ENCODE peak calls at places on chromosomes 3 and 15, in four cellular contexts. A is pancreas; F is astrocyte of the spinal cord; V is CD8-positive, alpha-beta memory T cell. T is an unnamed sample.

GRCh38 chr15:39887832-39888231 is 32.2 kb downstream of the GPR176 start:
- DNase-seq in F (peak; percentile 69), A (no peak), V (no peak), T (no peak)

GRCh38 chr15:91871138-91871537 is 17.6 kb downstream of the SLCO3A1 start:
- DNase-seq in V (no peak), F (no peak), A (no peak), T (no peak)

GRCh38 chr3:119294889-119295769 is 946 bp downstream of the ARHGAP31 start:
- DNase-seq in V (peak; percentile 45), A (no peak), F (peak; percentile 64), T (peak; percentile 61)

GRCh38 chr3:126113733-126114132 is 29.8 kb upstream of the SLC41A3 start:
- DNase-seq in V (no peak), A (no peak), F (no peak), T (no peak)

GRCh38 chr15:45637552-45638033 is 2.8 kb downstream of the SQOR start:
- DNase-seq in A (no peak), F (peak; percentile 86), V (peak; percentile 16), T (peak; percentile 73)

GRCh38 chr3:31466016-31466415 is 66.7 kb upstream of the STT3B start:
- DNase-seq in F (peak; percentile 10), A (no peak), V (no peak), T (no peak)

GRCh38 chr3:164278550-164278949 is 799.7 kb downstream of the SI start:
- DNase-seq in A (no peak), V (no peak), F (no peak), T (no peak)

GRCh38 chr3:110576962-110577361 is 494.7 kb upstream of the NECTIN3 start:
- DNase-seq in V (no peak), A (no peak), F (peak; percentile 89), T (no peak)

GRCh38 chr3:45912435-45912834 is 26.1 kb downstream of the CCR9 start:
- DNase-seq in A (no peak), F (no peak), V (no peak), T (no peak)

GRCh38 chr3:81968628-81969027 is 207.2 kb upstream of the GBE1 start:
- DNase-seq in V (no peak), F (no peak), A (no peak), T (no peak)

GRCh38 chr15:68366314-68366713 is 65.6 kb downstream of the ITGA11 start:
- DNase-seq in F (no peak), V (no peak), A (no peak), T (no peak)

GRCh38 chr15:89203705-89204273 is 17.6 kb downstream of the RLBP1 start:
- DNase-seq in A (no peak), F (no peak), V (no peak), T (peak; percentile 45)

GRCh38 chr15:99057697-99058420 is 47.0 kb upstream of the SYNM start:
- DNase-seq in F (no peak), A (no peak), V (no peak), T (no peak)

DNA sequence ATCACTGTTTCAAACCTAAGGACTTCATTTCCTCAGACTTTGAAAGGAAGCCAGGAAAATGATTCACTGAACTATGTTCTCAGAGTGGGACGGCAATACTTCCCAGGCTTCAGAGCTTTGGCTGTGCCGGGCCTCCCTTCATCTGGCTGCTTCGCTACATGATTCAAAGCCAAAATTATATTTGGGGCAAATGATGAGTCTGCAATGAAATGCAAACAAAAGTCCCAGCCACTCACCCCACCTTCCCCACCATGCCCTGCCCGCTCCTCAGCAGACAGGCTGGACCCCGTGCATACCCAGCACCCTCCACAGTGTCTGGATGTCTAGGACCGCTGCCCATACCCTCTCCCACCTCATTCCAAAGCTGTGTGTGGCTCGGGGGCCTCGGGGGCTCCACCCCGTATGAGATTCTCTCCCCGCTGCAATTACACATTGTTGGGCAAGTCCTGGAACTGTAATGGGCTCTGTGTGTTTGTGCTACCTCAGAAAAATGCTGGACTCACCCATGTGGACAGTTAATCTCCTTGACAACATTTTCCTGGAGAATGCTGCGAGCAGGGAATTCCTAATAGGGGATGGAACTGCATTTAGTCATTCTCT is 32.2 kb downstream of the ATP10A start:
- DNase-seq in V (no peak), F (peak; percentile 91), A (no peak), T (no peak)
- H3K4me3 ChIP-seq in V (no peak overlapping the region), F (peak overlapping the region; percentile 10), A (no peak overlapping the region), T (no peak overlapping the region)

DNA sequence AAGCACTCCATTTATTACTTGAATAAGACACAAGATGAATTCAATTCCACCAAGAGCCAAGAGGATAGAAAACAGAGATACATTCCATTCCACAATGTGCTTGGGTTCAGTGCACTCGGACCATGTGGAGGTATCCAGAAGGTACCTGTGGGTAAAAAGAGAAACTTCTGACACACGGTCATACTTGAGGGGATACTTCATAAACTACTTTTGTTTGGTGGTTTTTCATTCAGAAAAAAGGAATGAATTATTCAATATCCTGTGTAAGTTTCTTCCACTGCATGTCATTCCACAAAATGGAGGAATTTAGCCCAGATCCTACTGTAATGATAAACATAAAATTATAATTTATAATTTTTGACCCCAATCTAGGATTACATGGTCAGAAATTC is 5.7 kb downstream of the TM4SF1 start:
- DNase-seq in A (no peak), F (no peak), V (no peak), T (no peak)
- H3K4me3 ChIP-seq in A (no peak overlapping the region), F (no peak overlapping the region), V (no peak overlapping the region), T (no peak overlapping the region)

GRCh38 chr3:51500632-51501131 is 867 bp upstream of the DCAF1 start:
- DNase-seq in V (no peak), A (no peak), F (no peak), T (no peak)
- H3K4me3 ChIP-seq in V (peak overlapping the region; percentile 29), A (no peak overlapping the region), F (peak overlapping the region; percentile 22), T (no peak overlapping the region)

GRCh38 chr3:194138732-194139084 is 2.8 kb downstream of the HES1 start:
- DNase-seq in V (no peak), A (no peak), F (no peak), T (no peak)
- H3K4me3 ChIP-seq in V (no peak overlapping the region), A (no peak overlapping the region), F (peak overlapping the region; percentile 23), T (no peak overlapping the region)

DNA sequence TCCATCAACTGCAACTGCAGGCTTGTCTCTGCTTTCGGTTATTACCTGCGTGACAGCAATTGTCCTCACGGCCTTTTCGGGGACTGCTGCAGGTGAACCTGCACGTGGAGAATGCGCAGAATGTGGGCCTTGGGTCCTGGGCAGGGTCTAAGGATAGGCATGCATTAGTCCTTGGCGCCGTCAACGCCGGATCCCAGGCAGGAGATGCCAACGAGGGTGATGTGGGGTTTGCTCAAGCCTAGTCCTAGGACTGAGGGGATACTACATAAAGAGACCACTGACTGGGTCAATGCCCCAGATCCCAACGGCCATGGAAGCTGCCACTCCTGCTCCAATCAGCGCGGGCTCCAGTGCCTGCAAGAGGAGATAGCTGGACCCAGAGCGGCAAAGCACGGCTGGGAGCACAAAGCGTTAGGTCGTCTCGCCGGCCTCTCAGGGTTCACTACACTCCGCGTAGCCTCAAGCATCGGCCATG is 448 bp upstream of the RBM15B start:
- DNase-seq in A (no peak), F (no peak), V (no peak), T (no peak)
- H3K4me3 ChIP-seq in A (peak overlapping the region; percentile 63), F (peak overlapping the region; percentile 28), V (peak overlapping the region; percentile 56), T (peak overlapping the region; percentile 57)

DNA sequence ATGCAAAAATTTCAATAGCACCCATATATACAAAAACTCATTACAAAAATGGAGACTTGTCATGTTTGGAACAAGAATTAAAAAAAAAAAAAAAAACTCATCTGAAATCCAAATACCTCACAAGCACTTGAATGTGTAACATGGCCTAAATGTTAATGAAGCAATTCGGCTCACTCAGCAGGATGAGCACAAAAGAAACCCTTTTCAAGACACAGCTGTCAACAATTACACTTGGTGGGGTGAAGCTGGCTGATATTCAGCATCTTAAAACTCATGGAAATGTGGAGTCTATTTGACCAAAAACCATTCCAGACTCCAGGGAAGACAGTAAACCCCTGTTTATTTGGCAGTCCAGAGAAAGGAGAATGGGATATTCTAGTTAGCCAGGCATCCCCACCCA is 205.4 kb upstream of the TSC22D2 start:
- DNase-seq in F (no peak), A (no peak), V (no peak), T (no peak)
- H3K4me3 ChIP-seq in F (no peak overlapping the region), A (no peak overlapping the region), V (no peak overlapping the region), T (no peak overlapping the region)

DNA sequence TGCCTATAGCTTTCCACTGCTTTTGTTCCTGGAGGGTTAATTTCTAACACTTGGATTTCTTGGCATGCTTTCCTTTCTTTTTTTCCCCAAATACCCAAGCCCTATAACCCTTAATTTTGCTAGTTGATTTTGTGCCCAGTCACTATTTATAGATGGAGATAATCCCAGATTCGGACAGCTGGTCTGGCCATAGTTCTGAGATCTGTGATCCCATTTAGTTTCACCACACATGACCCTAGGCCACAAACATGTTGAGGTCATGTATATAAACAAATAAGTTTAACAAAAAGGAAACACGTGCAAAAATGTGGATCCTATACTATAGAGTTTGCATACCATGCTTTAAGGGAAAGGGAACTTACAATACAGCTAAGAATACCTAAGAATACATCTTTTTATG is 111.4 kb downstream of the ZMAT3 start:
- DNase-seq in F (no peak), V (no peak), A (no peak), T (no peak)
- H3K4me3 ChIP-seq in F (no peak overlapping the region), V (no peak overlapping the region), A (no peak overlapping the region), T (no peak overlapping the region)

GRCh38 chr3:7204848-7205156 is 343.9 kb downstream of the GRM7 start:
- DNase-seq in A (no peak), F (no peak), V (no peak), T (no peak)

GRCh38 chr3:7203969-7204847 is 343.3 kb downstream of the GRM7 start:
- DNase-seq in A (no peak), F (no peak), V (no peak), T (no peak)

GRCh38 chr3:7205535-7206331 is 344.8 kb downstream of the GRM7 start:
- DNase-seq in F (peak; percentile 38), V (no peak), A (no peak), T (no peak)

GRCh38 chr3:7207092-7207491 is 346.2 kb downstream of the GRM7 start:
- DNase-seq in A (no peak), V (no peak), F (no peak), T (no peak)

GRCh38 chr3:7201784-7202183 is 340.9 kb downstream of the GRM7 start:
- DNase-seq in F (no peak), A (no peak), V (no peak), T (no peak)
- H3K4me3 ChIP-seq in F (no peak overlapping the region), A (no peak overlapping the region), V (no peak overlapping the region), T (no peak overlapping the region)

GRCh38 chr15:47719730-47720129 is 2.4 kb downstream of the SEMA6D start:
- DNase-seq in V (no peak), A (no peak), F (no peak), T (no peak)
- H3K4me3 ChIP-seq in V (no peak overlapping the region), A (no peak overlapping the region), F (peak overlapping the region; percentile 73), T (no peak overlapping the region)